ENCODE peak calls at places on chromosomes 6 and 20, in nine cellular contexts. One of them, this sample, is unnamed.

GRCh38 chr6:117441824-117442264 is 16.1 kb upstream of the ROS1 start:
- DNase-seq in neural progenitor cell: no peak
- DNase-seq in KBM-7: no peak
- DNase-seq in H7: no peak
- DNase-seq in retina: no peak
- DNase-seq in T-helper 2 cell: no peak
- DNase-seq in NB4: peak
- DNase-seq in Ammon's horn: no peak
- DNase-seq in EL: peak
- DNase-seq in this sample: peak

GRCh38 chr6:116329156-116329555 is 41.6 kb upstream of the DSE start:
- DNase-seq in neural progenitor cell: no peak
- DNase-seq in KBM-7: no peak
- DNase-seq in H7: no peak
- DNase-seq in retina: no peak
- DNase-seq in T-helper 2 cell: no peak
- DNase-seq in NB4: no peak
- DNase-seq in Ammon's horn: no peak
- DNase-seq in EL: peak
- DNase-seq in this sample: peak

GRCh38 chr6:130964289-130964688 is 98.8 kb downstream of the EPB41L2 start:
- DNase-seq in neural progenitor cell: no peak
- DNase-seq in KBM-7: no peak
- DNase-seq in H7: no peak
- DNase-seq in retina: no peak
- DNase-seq in T-helper 2 cell: no peak
- DNase-seq in NB4: no peak
- DNase-seq in Ammon's horn: no peak
- DNase-seq in EL: no peak
- DNase-seq in this sample: no peak

GRCh38 chr6:16239798-16240123 is 1.4 kb downstream of the GMPR start:
- DNase-seq in neural progenitor cell: peak
- DNase-seq in KBM-7: no peak
- DNase-seq in H7: peak
- DNase-seq in retina: peak
- DNase-seq in T-helper 2 cell: no peak
- DNase-seq in NB4: peak
- DNase-seq in Ammon's horn: peak
- DNase-seq in EL: no peak
- DNase-seq in this sample: no peak

GRCh38 chr6:25279748-25280616 is 808 bp downstream of the CARMIL1 start:
- DNase-seq in neural progenitor cell: peak
- DNase-seq in KBM-7: no peak
- DNase-seq in H7: peak
- DNase-seq in retina: no peak
- DNase-seq in T-helper 2 cell: peak
- DNase-seq in NB4: no peak
- DNase-seq in Ammon's horn: no peak
- DNase-seq in EL: no peak
- DNase-seq in this sample: peak

GRCh38 chr6:25777856-25778649 is 23.5 kb downstream of the SLC17A4 start:
- DNase-seq in neural progenitor cell: no peak
- DNase-seq in KBM-7: no peak
- DNase-seq in H7: no peak
- DNase-seq in retina: no peak
- DNase-seq in T-helper 2 cell: peak
- DNase-seq in NB4: no peak
- DNase-seq in Ammon's horn: no peak
- DNase-seq in EL: no peak
- DNase-seq in this sample: no peak

GRCh38 chr6:17968081-17968518 is 19.3 kb downstream of the KIF13A start:
- DNase-seq in neural progenitor cell: no peak
- DNase-seq in KBM-7: no peak
- DNase-seq in H7: peak
- DNase-seq in retina: no peak
- DNase-seq in T-helper 2 cell: no peak
- DNase-seq in NB4: no peak
- DNase-seq in Ammon's horn: no peak
- DNase-seq in EL: peak
- DNase-seq in this sample: no peak

GRCh38 chr6:88680654-88681053 is 282.8 kb downstream of the RNGTT start:
- DNase-seq in neural progenitor cell: no peak
- DNase-seq in KBM-7: no peak
- DNase-seq in H7: no peak
- DNase-seq in retina: no peak
- DNase-seq in T-helper 2 cell: no peak
- DNase-seq in NB4: no peak
- DNase-seq in Ammon's horn: no peak
- DNase-seq in EL: no peak
- DNase-seq in this sample: no peak

GRCh38 chr6:43851204-43851855 is 81.3 kb downstream of the VEGFA start:
- DNase-seq in neural progenitor cell: no peak
- DNase-seq in KBM-7: no peak
- DNase-seq in H7: peak
- DNase-seq in retina: no peak
- DNase-seq in T-helper 2 cell: no peak
- DNase-seq in NB4: no peak
- DNase-seq in Ammon's horn: no peak
- DNase-seq in EL: peak
- DNase-seq in this sample: no peak

GRCh38 chr6:12010635-12011275 is 1.4 kb upstream of the HIVEP1 start:
- DNase-seq in neural progenitor cell: peak
- DNase-seq in KBM-7: no peak
- DNase-seq in H7: peak
- DNase-seq in retina: peak
- DNase-seq in T-helper 2 cell: no peak
- DNase-seq in NB4: peak
- DNase-seq in Ammon's horn: peak
- DNase-seq in EL: no peak
- DNase-seq in this sample: peak

GRCh38 chr6:37990762-37991525 is 171.4 kb downstream of the ZFAND3 start:
- DNase-seq in neural progenitor cell: peak
- DNase-seq in KBM-7: no peak
- DNase-seq in H7: no peak
- DNase-seq in retina: peak
- DNase-seq in T-helper 2 cell: no peak
- DNase-seq in NB4: no peak
- DNase-seq in Ammon's horn: no peak
- DNase-seq in EL: peak
- DNase-seq in this sample: peak

GRCh38 chr20:25676164-25676809 is 20.4 kb downstream of the ZNF337 start:
- DNase-seq in neural progenitor cell: no peak
- DNase-seq in KBM-7: no peak
- DNase-seq in H7: no peak
- DNase-seq in retina: no peak
- DNase-seq in T-helper 2 cell: peak
- DNase-seq in NB4: peak
- DNase-seq in Ammon's horn: no peak
- DNase-seq in EL: peak
- DNase-seq in this sample: peak

GRCh38 chr6:30711758-30712380 is 5.2 kb downstream of the MDC1 start:
- DNase-seq in neural progenitor cell: no peak
- DNase-seq in KBM-7: no peak
- DNase-seq in H7: no peak
- DNase-seq in retina: no peak
- DNase-seq in T-helper 2 cell: peak
- DNase-seq in NB4: no peak
- DNase-seq in Ammon's horn: no peak
- DNase-seq in EL: no peak
- DNase-seq in this sample: no peak

GRCh38 chr20:6395695-6396094 is 272.9 kb upstream of the FERMT1 start:
- DNase-seq in neural progenitor cell: no peak
- DNase-seq in KBM-7: no peak
- DNase-seq in H7: no peak
- DNase-seq in retina: no peak
- DNase-seq in T-helper 2 cell: peak
- DNase-seq in NB4: peak
- DNase-seq in Ammon's horn: no peak
- DNase-seq in EL: no peak
- DNase-seq in this sample: no peak

GRCh38 chr6:5632348-5632935 is 371.1 kb downstream of the FARS2 start:
- DNase-seq in neural progenitor cell: no peak
- DNase-seq in KBM-7: no peak
- DNase-seq in H7: no peak
- DNase-seq in retina: no peak
- DNase-seq in T-helper 2 cell: no peak
- DNase-seq in NB4: peak
- DNase-seq in Ammon's horn: no peak
- DNase-seq in EL: no peak
- DNase-seq in this sample: no peak

GRCh38 chr20:208937-209566 is 18.0 kb upstream of the DEFB129 start:
- DNase-seq in neural progenitor cell: peak
- DNase-seq in KBM-7: peak
- DNase-seq in H7: peak
- DNase-seq in retina: peak
- DNase-seq in T-helper 2 cell: peak
- DNase-seq in NB4: peak
- DNase-seq in Ammon's horn: peak
- DNase-seq in EL: peak
- DNase-seq in this sample: peak

GRCh38 chr6:25883536-25883935 is 9.5 kb upstream of the SLC17A3 start:
- DNase-seq in neural progenitor cell: no peak
- DNase-seq in KBM-7: no peak
- DNase-seq in H7: no peak
- DNase-seq in retina: no peak
- DNase-seq in T-helper 2 cell: no peak
- DNase-seq in NB4: no peak
- DNase-seq in Ammon's horn: no peak
- DNase-seq in EL: peak
- DNase-seq in this sample: peak

GRCh38 chr6:47592466-47592865 is 105.9 kb upstream of the ADGRF4 start:
- DNase-seq in neural progenitor cell: no peak
- DNase-seq in KBM-7: no peak
- DNase-seq in H7: peak
- DNase-seq in retina: no peak
- DNase-seq in T-helper 2 cell: no peak
- DNase-seq in NB4: no peak
- DNase-seq in Ammon's horn: no peak
- DNase-seq in EL: no peak
- DNase-seq in this sample: no peak

GRCh38 chr6:138371452-138371711 is 6.3 kb upstream of the SMIM28 start:
- DNase-seq in neural progenitor cell: no peak
- DNase-seq in KBM-7: no peak
- DNase-seq in H7: no peak
- DNase-seq in retina: peak
- DNase-seq in T-helper 2 cell: no peak
- DNase-seq in NB4: no peak
- DNase-seq in Ammon's horn: no peak
- DNase-seq in EL: no peak
- DNase-seq in this sample: no peak

GRCh38 chr6:111552241-111552744 is 53.4 kb downstream of the TRAF3IP2 start:
- DNase-seq in neural progenitor cell: peak
- DNase-seq in KBM-7: peak
- DNase-seq in H7: peak
- DNase-seq in retina: peak
- DNase-seq in T-helper 2 cell: no peak
- DNase-seq in NB4: no peak
- DNase-seq in Ammon's horn: peak
- DNase-seq in EL: peak
- DNase-seq in this sample: peak

GRCh38 chr6:51891784-51892183 is 195.6 kb downstream of the PKHD1 start:
- DNase-seq in neural progenitor cell: no peak
- DNase-seq in KBM-7: no peak
- DNase-seq in H7: no peak
- DNase-seq in retina: no peak
- DNase-seq in T-helper 2 cell: no peak
- DNase-seq in NB4: no peak
- DNase-seq in Ammon's horn: no peak
- DNase-seq in EL: no peak
- DNase-seq in this sample: no peak

GRCh38 chr20:63431944-63432343 is 40.5 kb downstream of the KCNQ2 start:
- DNase-seq in neural progenitor cell: no peak
- DNase-seq in KBM-7: no peak
- DNase-seq in H7: no peak
- DNase-seq in retina: no peak
- DNase-seq in T-helper 2 cell: no peak
- DNase-seq in NB4: no peak
- DNase-seq in Ammon's horn: no peak
- DNase-seq in EL: no peak
- DNase-seq in this sample: no peak

GRCh38 chr20:51953731-51954340 is 151.5 kb upstream of the SALL4 start:
- DNase-seq in neural progenitor cell: no peak
- DNase-seq in KBM-7: no peak
- DNase-seq in H7: no peak
- DNase-seq in retina: no peak
- DNase-seq in T-helper 2 cell: no peak
- DNase-seq in NB4: no peak
- DNase-seq in Ammon's horn: no peak
- DNase-seq in EL: no peak
- DNase-seq in this sample: no peak

GRCh38 chr6:123383718-123384117 is 253.0 kb downstream of the TRDN start:
- DNase-seq in neural progenitor cell: no peak
- DNase-seq in KBM-7: no peak
- DNase-seq in H7: no peak
- DNase-seq in retina: no peak
- DNase-seq in T-helper 2 cell: no peak
- DNase-seq in NB4: no peak
- DNase-seq in Ammon's horn: no peak
- DNase-seq in EL: no peak
- DNase-seq in this sample: no peak

GRCh38 chr6:118565317-118565960 is 17.3 kb downstream of the PLN start:
- DNase-seq in neural progenitor cell: no peak
- DNase-seq in KBM-7: peak
- DNase-seq in H7: peak
- DNase-seq in retina: no peak
- DNase-seq in T-helper 2 cell: peak
- DNase-seq in NB4: peak
- DNase-seq in Ammon's horn: no peak
- DNase-seq in EL: no peak
- DNase-seq in this sample: peak

GRCh38 chr6:133467231-133467981 is 226.2 kb downstream of the EYA4 start:
- DNase-seq in neural progenitor cell: no peak
- DNase-seq in KBM-7: no peak
- DNase-seq in H7: no peak
- DNase-seq in retina: no peak
- DNase-seq in T-helper 2 cell: no peak
- DNase-seq in NB4: no peak
- DNase-seq in Ammon's horn: no peak
- DNase-seq in EL: no peak
- DNase-seq in this sample: peak

GRCh38 chr6:111918825-111919224 is 45.6 kb upstream of the FYN start:
- DNase-seq in neural progenitor cell: no peak
- DNase-seq in KBM-7: no peak
- DNase-seq in H7: no peak
- DNase-seq in retina: no peak
- DNase-seq in T-helper 2 cell: no peak
- DNase-seq in NB4: peak
- DNase-seq in Ammon's horn: no peak
- DNase-seq in EL: peak
- DNase-seq in this sample: peak

GRCh38 chr6:20846602-20847028 is 312.4 kb downstream of the CDKAL1 start:
- DNase-seq in neural progenitor cell: no peak
- DNase-seq in KBM-7: peak
- DNase-seq in H7: no peak
- DNase-seq in retina: no peak
- DNase-seq in T-helper 2 cell: peak
- DNase-seq in NB4: peak
- DNase-seq in Ammon's horn: no peak
- DNase-seq in EL: peak
- DNase-seq in this sample: no peak

GRCh38 chr20:64168381-64169088 is 4.3 kb downstream of the MYT1 start:
- DNase-seq in neural progenitor cell: no peak
- DNase-seq in KBM-7: no peak
- DNase-seq in H7: no peak
- DNase-seq in retina: peak
- DNase-seq in T-helper 2 cell: no peak
- DNase-seq in NB4: peak
- DNase-seq in Ammon's horn: no peak
- DNase-seq in EL: peak
- DNase-seq in this sample: no peak

GRCh38 chr6:144133225-144133821 is 17.0 kb upstream of the STX11 start:
- DNase-seq in neural progenitor cell: no peak
- DNase-seq in KBM-7: no peak
- DNase-seq in H7: no peak
- DNase-seq in retina: no peak
- DNase-seq in T-helper 2 cell: no peak
- DNase-seq in NB4: no peak
- DNase-seq in Ammon's horn: no peak
- DNase-seq in EL: no peak
- DNase-seq in this sample: no peak

GRCh38 chr20:59146801-59147118 is 16.9 kb upstream of the ZNF831 start:
- DNase-seq in neural progenitor cell: no peak
- DNase-seq in KBM-7: no peak
- DNase-seq in H7: no peak
- DNase-seq in retina: no peak
- DNase-seq in T-helper 2 cell: no peak
- DNase-seq in NB4: no peak
- DNase-seq in Ammon's horn: no peak
- DNase-seq in EL: no peak
- DNase-seq in this sample: no peak